ENCODE peak calls at places on chromosome 2, in ten cellular contexts. W, K, L, Q, G, C, R, P, S and Y are unnamed samples.

GRCh38 chr2:39508243-39508642 is 71.2 kb upstream of the MAP4K3 start:
- DNase-seq in L (no peak), S (no peak), G (no peak), R (no peak), W (no peak), Q (peak; percentile 75), P (no peak), C (no peak), K (no peak), Y (no peak)

GRCh38 chr2:28745225-28745624 is 6.4 kb upstream of the PPP1CB start:
- DNase-seq in P (no peak), R (no peak), C (no peak), K (no peak), L (no peak), Q (no peak), W (no peak), S (no peak), G (no peak), Y (no peak)

GRCh38 chr2:203934006-203934632 is 2.4 kb upstream of the ICOS start:
- DNase-seq in C (no peak), L (no peak), K (no peak), P (no peak), R (no peak), G (no peak), S (no peak), W (no peak), Q (no peak), Y (no peak)

GRCh38 chr2:118844261-118845004 is 3.0 kb downstream of the EN1 start:
- DNase-seq in R (no peak), G (no peak), W (no peak), S (no peak), L (peak; percentile 26), Q (no peak), K (no peak), P (no peak), C (no peak), Y (no peak)

GRCh38 chr2:69559696-69560482 is 83.7 kb downstream of the AAK1 start:
- DNase-seq in Q (peak; percentile 70), C (no peak), P (peak; percentile 40), S (no peak), L (peak; percentile 81), K (no peak), R (no peak), G (no peak), W (peak; percentile 69), Y (no peak)

GRCh38 chr2:219309278-219309677 is at the start of gene PTPRN:
- DNase-seq in L (peak; percentile 87), W (peak; percentile 54), S (no peak), R (no peak), G (no peak), P (no peak), C (no peak), K (no peak), Q (peak; percentile 40), Y (peak; percentile 88)

GRCh38 chr2:217551229-217551909 is 451.4 kb downstream of the TNS1 start:
- DNase-seq in R (peak; percentile 92), G (no peak), Q (peak; percentile 91), C (peak; percentile 39), P (no peak), K (no peak), W (peak; percentile 45), S (no peak), L (no peak), Y (no peak)

GRCh38 chr2:176140130-176140519 is 10.6 kb downstream of the HOXD8 start:
- DNase-seq in C (no peak), R (no peak), L (no peak), W (peak; percentile 33), S (no peak), K (no peak), Q (peak; percentile 71), G (no peak), P (no peak), Y (no peak)

GRCh38 chr2:205716126-205716525 is 33.8 kb downstream of the NRP2 start:
- DNase-seq in L (no peak), G (no peak), W (no peak), K (no peak), Q (no peak), S (peak; percentile 33), C (no peak), P (no peak), R (no peak), Y (no peak)

GRCh38 chr2:240914645-240915525 is 8.7 kb downstream of the CROCC2 start:
- DNase-seq in Q (no peak), C (no peak), K (peak; percentile 72), S (no peak), L (no peak), G (no peak), R (no peak), W (no peak), P (no peak), Y (no peak)
- TF ChIP-seq CTCF in Q (no peak), C (no peak), K (no peak), S (no peak), L (peak; percentile 2), G (no peak), R (no peak), W (no peak), P (peak; percentile 52), Y (no peak)

GRCh38 chr2:189631849-189632248 is 29.4 kb upstream of the ASNSD1 start:
- DNase-seq in R (no peak), P (no peak), K (no peak), Q (no peak), S (no peak), W (no peak), L (no peak), C (no peak), G (no peak), Y (no peak)

GRCh38 chr2:189628817-189629552 is 32.3 kb upstream of the ASNSD1 start:
- DNase-seq in G (no peak), C (no peak), L (no peak), Q (no peak), P (no peak), K (no peak), R (no peak), S (no peak), W (peak; percentile 49), Y (no peak)

GRCh38 chr2:189629553-189630453 is 31.5 kb upstream of the ASNSD1 start:
- DNase-seq in R (no peak), G (no peak), C (no peak), W (peak; percentile 78), Q (peak; percentile 37), L (no peak), S (no peak), P (no peak), K (no peak), Y (no peak)

GRCh38 chr2:189635353-189635752 is 25.9 kb upstream of the ASNSD1 start:
- DNase-seq in L (no peak), K (no peak), Q (no peak), P (no peak), W (no peak), S (no peak), G (no peak), C (no peak), R (no peak), Y (no peak)

DNA sequence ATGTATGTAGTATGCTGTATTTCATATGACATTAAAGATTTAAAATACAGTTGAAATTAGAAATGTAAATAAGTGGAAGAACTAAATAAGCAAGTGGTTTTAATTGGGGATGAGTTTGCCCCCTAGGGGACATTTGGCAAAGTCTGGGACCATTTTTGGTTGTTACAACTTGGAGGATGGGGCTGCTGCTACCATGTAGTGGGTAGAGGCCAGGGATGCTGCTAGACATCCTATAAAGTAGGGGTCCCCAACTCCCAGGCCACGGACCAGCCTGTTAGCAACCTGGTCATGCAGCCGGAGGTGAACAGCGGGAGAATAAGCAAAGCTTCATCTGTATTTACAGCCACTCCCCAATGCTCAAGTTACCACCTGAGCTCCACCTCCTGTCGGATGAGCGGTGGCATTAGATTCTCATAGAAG is 27.9 kb upstream of the ASNSD1 start:
- DNase-seq in G (no peak), P (no peak), R (no peak), C (no peak), K (peak; percentile 38), S (no peak), W (peak; percentile 56), Q (no peak), L (no peak), Y (no peak)
- TF ChIP-seq CTCF in G (no peak), P (peak; percentile 30), R (peak; percentile 45), C (peak; percentile 32), K (peak; percentile 22), S (peak; percentile 15), W (peak; percentile 50), Q (peak; percentile 42), L (peak; percentile 53), Y (peak; percentile 35)

GRCh38 chr2:1588051-1588993 is 156.0 kb downstream of the PXDN start:
- DNase-seq in C (no peak), W (no peak), L (no peak), G (no peak), K (peak; percentile 58), Q (no peak), S (no peak), R (no peak), P (no peak), Y (no peak)

GRCh38 chr2:1591461-1591770 is 152.9 kb downstream of the PXDN start:
- DNase-seq in Q (no peak), C (no peak), W (peak; percentile 26), L (peak; percentile 19), S (no peak), K (peak; percentile 85), P (no peak), R (no peak), G (no peak), Y (no peak)

GRCh38 chr2:1590611-1591460 is 153.5 kb downstream of the PXDN start:
- DNase-seq in L (peak; percentile 42), C (no peak), Q (no peak), W (peak; percentile 62), G (no peak), R (no peak), S (no peak), P (no peak), K (peak; percentile 59), Y (no peak)

GRCh38 chr2:1586946-1587840 is 157.1 kb downstream of the PXDN start:
- DNase-seq in L (no peak), C (no peak), Q (no peak), G (no peak), K (peak; percentile 77), R (no peak), P (no peak), S (no peak), W (peak; percentile 14), Y (no peak)

DNA sequence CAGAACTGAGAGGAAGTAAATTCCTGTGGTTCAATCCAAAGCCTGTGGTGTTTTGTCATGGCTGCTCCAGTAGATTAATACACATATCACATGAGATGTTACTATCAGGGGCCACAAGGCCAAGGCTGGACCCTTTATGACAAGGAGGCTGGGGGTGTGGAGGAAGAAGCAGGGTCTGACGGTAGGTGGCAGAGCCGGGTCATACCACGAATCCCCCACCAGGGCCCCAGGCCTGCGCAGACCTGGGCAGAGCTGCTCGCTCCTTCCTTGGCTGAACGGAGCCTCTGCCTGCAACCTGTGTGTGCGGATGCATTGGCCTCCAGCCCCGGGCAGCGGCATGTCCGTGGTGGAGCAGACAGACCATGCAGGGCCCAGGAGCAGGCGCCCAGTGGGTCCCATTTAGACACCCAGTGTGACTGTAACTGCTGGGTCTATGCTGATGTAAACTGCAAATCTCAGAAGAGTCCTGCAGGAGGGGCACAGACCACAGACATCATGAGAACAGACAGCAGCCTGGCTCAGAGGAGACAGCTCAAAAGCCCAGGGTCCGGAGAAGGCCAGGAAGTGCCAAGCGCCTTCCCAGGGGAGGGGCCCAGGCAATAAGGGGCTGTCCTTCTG is 155.2 kb downstream of the PXDN start:
- DNase-seq in G (no peak), W (peak; percentile 37), K (peak; percentile 54), P (peak; percentile 30), Q (peak; percentile 54), L (peak; percentile 35), S (no peak), C (no peak), R (no peak), Y (no peak)
- TF ChIP-seq CTCF in G (no peak), W (no peak), K (no peak), P (peak; percentile 22), Q (peak; percentile 0), L (peak; percentile 35), S (no peak), C (no peak), R (peak; percentile 35), Y (no peak)

GRCh38 chr2:212912445-212913103 is 238.8 kb downstream of the IKZF2 start:
- DNase-seq in Q (peak; percentile 76), L (no peak), W (peak; percentile 88), K (peak; percentile 55), R (no peak), C (peak; percentile 45), G (peak; percentile 57), P (no peak), S (peak; percentile 77), Y (no peak)
- TF ChIP-seq CTCF in Q (no peak), L (no peak), W (no peak), K (no peak), R (no peak), C (no peak), G (no peak), P (no peak), S (no peak), Y (no peak)